ENCODE peak calls at places on chromosome 19, in six cellular contexts. O is AG09319, Y is nephron progenitor cell, K is uterus, V is heart left ventricle, J is Peyer's patch. E is an unnamed sample.

GRCh38 chr19:58166708-58167280 is 16.1 kb upstream of the ZNF274 start:
- DNase-seq in O (no peak), Y (no peak), K (no peak), V (no peak), J (peak; percentile 4), E (no peak)

GRCh38 chr19:40642062-40642706 is 41.0 kb downstream of the LTBP4 start:
- DNase-seq in O (no peak), Y (no peak), K (no peak), V (no peak), J (no peak), E (no peak)

GRCh38 chr19:32201661-32202060 is 143.7 kb upstream of the ZNF507 start:
- DNase-seq in O (no peak), Y (no peak), K (no peak), V (no peak), J (no peak), E (no peak)

GRCh38 chr19:14437578-14438140 is 4.6 kb downstream of the PKN1 start:
- DNase-seq in O (no peak), Y (no peak), K (no peak), V (no peak), J (no peak), E (no peak)

GRCh38 chr19:38841787-38842438 is 7.9 kb downstream of the HNRNPL start:
- DNase-seq in O (no peak), Y (no peak), K (no peak), V (no peak), J (peak; percentile 78), E (no peak)

GRCh38 chr19:28372800-28373199 is 840.2 kb downstream of the UQCRFS1 start:
- DNase-seq in O (no peak), Y (no peak), K (no peak), V (no peak), J (no peak), E (no peak)

GRCh38 chr19:49814010-49814409 is 918 bp upstream of the FUZ start:
- DNase-seq in O (no peak), Y (no peak), K (no peak), V (no peak), J (no peak), E (no peak)

GRCh38 chr19:35746556-35746955 is 1.1 kb downstream of the PSENEN start:
- DNase-seq in O (no peak), Y (no peak), K (no peak), V (no peak), J (no peak), E (no peak)

GRCh38 chr19:57560049-57560491 is 407 bp upstream of the ZNF550 start:
- DNase-seq in O (no peak), Y (no peak), K (peak; percentile 13), V (peak; percentile 64), J (no peak), E (no peak)

GRCh38 chr19:7191946-7192691 is 102.1 kb downstream of the INSR start:
- DNase-seq in O (no peak), Y (no peak), K (no peak), V (no peak), J (no peak), E (peak; percentile 60)

GRCh38 chr19:36215276-36216171 is 618 bp downstream of the ZNF146 start:
- DNase-seq in O (peak; percentile 14), Y (peak; percentile 11), K (no peak), V (no peak), J (no peak), E (no peak)

GRCh38 chr19:35869327-35870123 is 1.2 kb downstream of the APLP1 start:
- DNase-seq in O (no peak), Y (peak; percentile 95), K (peak; percentile 47), V (peak; percentile 78), J (peak; percentile 83), E (peak; percentile 91)

GRCh38 chr19:8209965-8210659 is 942 bp downstream of the CERS4 start:
- DNase-seq in O (no peak), Y (peak; percentile 47), K (no peak), V (no peak), J (peak; percentile 49), E (peak; percentile 55)

GRCh38 chr19:14107581-14108461 is 9.7 kb downstream of the PRKACA start:
- DNase-seq in O (no peak), Y (no peak), K (no peak), V (peak; percentile 83), J (no peak), E (no peak)

GRCh38 chr19:46813570-46814358 is 25.4 kb upstream of the SLC1A5 start:
- DNase-seq in O (no peak), Y (no peak), K (peak; percentile 74), V (peak; percentile 82), J (peak; percentile 65), E (no peak)

GRCh38 chr19:4454952-4455738 is 2.4 kb downstream of the UBXN6 start:
- DNase-seq in O (peak; percentile 54), Y (no peak), K (peak; percentile 75), V (no peak), J (no peak), E (no peak)

GRCh38 chr19:50392759-50393158 is 8.6 kb downstream of the POLD1 start:
- DNase-seq in O (no peak), Y (no peak), K (no peak), V (no peak), J (no peak), E (no peak)

GRCh38 chr19:50785329-50785922 is 4.8 kb upstream of the ACP4 start:
- DNase-seq in O (no peak), Y (no peak), K (no peak), V (no peak), J (no peak), E (no peak)

GRCh38 chr19:56114051-56114694 is 6.9 kb downstream of the ZNF787 start:
- DNase-seq in O (no peak), Y (no peak), K (no peak), V (no peak), J (no peak), E (no peak)

GRCh38 chr19:46872967-46873366 is 12.2 kb downstream of the ARHGAP35 start:
- DNase-seq in O (no peak), Y (no peak), K (no peak), V (no peak), J (peak; percentile 38), E (no peak)

GRCh38 chr19:37309834-37310575 is 60.9 kb upstream of the ZNF527 start:
- DNase-seq in O (no peak), Y (no peak), K (no peak), V (no peak), J (no peak), E (no peak)
- TF ChIP-seq CTCF in O (no peak), Y (no peak), K (no peak), V (no peak), J (no peak), E (peak; percentile 34)

GRCh38 chr19:3344608-3345598 is 21.5 kb upstream of the NFIC start:
- DNase-seq in O (no peak), Y (no peak), K (peak; percentile 25), V (peak; percentile 53), J (no peak), E (peak; percentile 22)
- TF ChIP-seq CTCF in O (no peak), Y (no peak), K (no peak), V (no peak), J (no peak), E (no peak)

GRCh38 chr19:16623576-16623975 is 4.4 kb downstream of the MED26 start:
- DNase-seq in O (no peak), Y (no peak), K (no peak), V (no peak), J (no peak), E (peak; percentile 54)
- TF ChIP-seq CTCF in O (no peak), Y (no peak), K (no peak), V (no peak), J (no peak), E (no peak)

GRCh38 chr19:17424743-17425365 is 5.0 kb downstream of the MVB12A start:
- DNase-seq in O (no peak), Y (peak; percentile 91), K (no peak), V (no peak), J (no peak), E (peak; percentile 78)
- TF ChIP-seq CTCF in O (peak; percentile 47), Y (peak; percentile 45), K (peak; percentile 29), V (peak; percentile 31), J (peak; percentile 35), E (peak; percentile 81)

DNA sequence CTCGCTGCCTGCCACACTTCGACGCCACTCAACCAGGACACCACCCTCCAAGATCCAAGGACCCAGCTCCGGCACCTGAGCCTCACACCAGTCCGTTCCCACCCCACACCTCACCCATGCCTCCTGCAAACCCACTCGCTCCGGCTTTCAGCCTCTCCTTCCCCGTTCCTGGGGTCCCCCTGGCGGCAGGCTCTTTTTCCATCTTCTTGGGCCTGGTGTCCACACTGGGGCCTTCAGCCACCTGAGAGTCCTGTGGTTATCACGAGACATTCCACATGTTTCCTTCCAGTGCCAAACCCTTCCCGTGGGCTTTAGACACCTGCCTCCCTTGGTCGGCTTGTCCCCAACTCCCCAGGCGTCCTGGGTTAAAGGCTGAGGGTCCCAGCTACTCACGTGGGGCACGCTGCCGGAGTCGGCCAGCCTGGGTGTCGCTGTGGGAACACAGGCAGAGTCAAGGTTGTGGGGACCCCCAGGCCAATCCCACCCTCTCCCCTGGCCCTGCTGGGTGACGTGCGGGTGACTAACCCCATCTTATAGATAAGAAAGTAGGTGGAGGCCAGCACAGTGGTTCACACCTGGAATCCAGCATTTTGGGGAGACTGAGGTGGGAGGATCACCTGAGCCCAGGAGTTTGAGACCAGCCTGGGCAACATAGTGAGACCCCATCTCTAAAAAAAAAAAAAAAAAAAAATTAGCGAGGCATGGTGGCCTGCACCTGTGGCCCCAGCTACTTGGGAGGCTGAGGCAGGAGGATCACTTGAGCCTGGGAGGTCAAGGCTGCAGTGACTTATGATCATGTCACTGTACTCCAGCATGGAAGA is 2.0 kb downstream of the JSRP1 start:
- DNase-seq in O (no peak), Y (peak; percentile 71), K (no peak), V (peak; percentile 55), J (no peak), E (no peak)
- TF ChIP-seq CTCF in O (peak; percentile 18), Y (peak; percentile 47), K (no peak), V (no peak), J (no peak), E (no peak)

GRCh38 chr19:30076101-30076551 is 134.1 kb downstream of the URI1 start:
- DNase-seq in O (no peak), Y (no peak), K (no peak), V (peak; percentile 31), J (no peak), E (no peak)
- TF ChIP-seq CTCF in O (no peak), Y (no peak), K (no peak), V (no peak), J (no peak), E (no peak)

GRCh38 chr19:459724-460511 is 915 bp downstream of the SHC2 start:
- DNase-seq in O (no peak), Y (peak; percentile 83), K (peak; percentile 58), V (peak; percentile 83), J (peak; percentile 56), E (peak; percentile 60)
- TF ChIP-seq CTCF in O (no peak), Y (no peak), K (no peak), V (no peak), J (no peak), E (no peak)

GRCh38 chr19:1558552-1558951 is 9.6 kb downstream of the MEX3D start:
- DNase-seq in O (no peak), Y (no peak), K (no peak), V (no peak), J (no peak), E (no peak)
- TF ChIP-seq CTCF in O (no peak), Y (no peak), K (no peak), V (no peak), J (no peak), E (no peak)